ENCODE peak calls at places on chromosome 3, in four cellular contexts. Z, H, N and I are unnamed samples.
A peak's percentile ranks its signal among the peaks of the same experiment; 100 is the strongest.

GRCh38 chr3:42115223-42115622 is 24.1 kb downstream of the TRAK1 start:
- DNase-seq in Z (no peak), H (no peak), N (no peak), I (peak; percentile 72)

GRCh38 chr3:131386429-131386926 is 4.9 kb downstream of the NUDT16 start:
- DNase-seq in Z (no peak), H (no peak), N (no peak), I (peak; percentile 63)

GRCh38 chr3:1987983-1988382 is 110.7 kb upstream of the CNTN4 start:
- DNase-seq in Z (peak; percentile 3), H (no peak), N (no peak), I (no peak)

GRCh38 chr3:159169828-159170227 is 368.0 kb downstream of the MFSD1 start:
- DNase-seq in Z (no peak), H (no peak), N (no peak), I (no peak)

GRCh38 chr3:86547697-86548096 is 443.3 kb downstream of the VGLL3 start:
- DNase-seq in Z (no peak), H (no peak), N (no peak), I (no peak)

GRCh38 chr3:131216801-131217200 is 164.8 kb upstream of the NUDT16 start:
- DNase-seq in Z (no peak), H (peak; percentile 70), N (no peak), I (peak; percentile 66)

GRCh38 chr3:71305246-71306206 is 278.0 kb downstream of the FOXP1 start:
- DNase-seq in Z (no peak), H (no peak), N (peak; percentile 39), I (peak; percentile 48)

GRCh38 chr3:131480116-131480515 is 22.7 kb downstream of the MRPL3 start:
- DNase-seq in Z (no peak), H (no peak), N (no peak), I (no peak)

GRCh38 chr3:39447637-39448483 is 19.6 kb upstream of the MOBP start:
- DNase-seq in Z (peak; percentile 79), H (peak; percentile 62), N (peak; percentile 82), I (no peak)

GRCh38 chr3:73212683-73213082 is 151.2 kb downstream of the EBLN2 start:
- DNase-seq in Z (no peak), H (no peak), N (no peak), I (no peak)

GRCh38 chr3:100810671-100811070 is 101.4 kb downstream of the TFG start:
- DNase-seq in Z (no peak), H (no peak), N (no peak), I (no peak)

GRCh38 chr3:15023719-15024118 is 41.4 kb downstream of the MRPS25 start:
- DNase-seq in Z (no peak), H (no peak), N (no peak), I (no peak)

GRCh38 chr3:107458871-107459270 is 63.9 kb upstream of the BBX start:
- DNase-seq in Z (no peak), H (no peak), N (no peak), I (no peak)

GRCh38 chr3:182212479-182213076 is 500.9 kb downstream of the SOX2 start:
- DNase-seq in Z (no peak), H (peak; percentile 82), N (peak; percentile 99), I (no peak)

GRCh38 chr3:155232605-155233004 is 60.9 kb downstream of the STRIT1 start:
- DNase-seq in Z (peak; percentile 14), H (peak; percentile 22), N (peak; percentile 65), I (peak; percentile 69)

GRCh38 chr3:124363451-124363850 is 366.8 kb upstream of the UMPS start:
- DNase-seq in Z (no peak), H (peak; percentile 27), N (peak; percentile 44), I (no peak)

GRCh38 chr3:159781867-159782266 is 206.8 kb upstream of the IL12A start:
- DNase-seq in Z (no peak), H (no peak), N (no peak), I (no peak)

GRCh38 chr3:172577962-172578560 is 54.8 kb upstream of the TNFSF10 start:
- DNase-seq in Z (no peak), H (no peak), N (no peak), I (no peak)

GRCh38 chr3:149373235-149374125 is 4.0 kb downstream of the TM4SF1 start:
- DNase-seq in Z (no peak), H (no peak), N (no peak), I (no peak)

GRCh38 chr3:15894382-15894781 is 96.6 kb upstream of the ANKRD28 start:
- DNase-seq in Z (no peak), H (no peak), N (no peak), I (no peak)

GRCh38 chr3:86245360-86245759 is 745.6 kb downstream of the VGLL3 start:
- DNase-seq in Z (no peak), H (no peak), N (peak; percentile 23), I (no peak)

GRCh38 chr3:122101646-122102045 is 46.5 kb downstream of the CD86 start:
- DNase-seq in Z (peak; percentile 89), H (no peak), N (peak; percentile 82), I (no peak)

GRCh38 chr3:100715176-100715575 is 5.9 kb downstream of the TFG start:
- DNase-seq in Z (no peak), H (no peak), N (no peak), I (no peak)

GRCh38 chr3:49015765-49016164 is 2.6 kb downstream of the DALRD3 start:
- DNase-seq in Z (no peak), H (no peak), N (no peak), I (no peak)

GRCh38 chr3:173653781-173654180 is 256.2 kb downstream of the NLGN1 start:
- DNase-seq in Z (no peak), H (no peak), N (peak; percentile 26), I (no peak)

GRCh38 chr3:151395806-151396205 is 11.3 kb upstream of the P2RY12 start:
- DNase-seq in Z (no peak), H (no peak), N (no peak), I (no peak)

GRCh38 chr3:69353492-69353891 is 32.4 kb downstream of the FRMD4B start:
- DNase-seq in Z (peak; percentile 53), H (no peak), N (no peak), I (peak; percentile 61)

GRCh38 chr3:172244011-172244410 is 204.2 kb downstream of the GHSR start:
- DNase-seq in Z (no peak), H (no peak), N (no peak), I (no peak)

GRCh38 chr3:79490165-79491028 is 277.4 kb downstream of the ROBO1 start:
- DNase-seq in Z (no peak), H (no peak), N (no peak), I (no peak)

GRCh38 chr3:12227833-12228232 is 61.0 kb upstream of the PPARG start:
- DNase-seq in Z (no peak), H (no peak), N (no peak), I (no peak)

GRCh38 chr3:184479426-184480126 is 82.0 kb upstream of the EPHB3 start:
- DNase-seq in Z (no peak), H (no peak), N (no peak), I (no peak)

GRCh38 chr3:49554639-49555265 is 475 bp downstream of the BSN start:
- DNase-seq in Z (no peak), H (no peak), N (peak; percentile 8), I (peak; percentile 61)

GRCh38 chr3:128991355-128991895 is 2.5 kb downstream of the CFAP92 start:
- DNase-seq in Z (no peak), H (no peak), N (no peak), I (no peak)

GRCh38 chr3:170765419-170766078 is 104.4 kb downstream of the RPL22L1 start:
- DNase-seq in Z (no peak), H (no peak), N (no peak), I (no peak)

GRCh38 chr3:37935756-37936666 is 54.6 kb upstream of the VILL start:
- DNase-seq in Z (no peak), H (peak; percentile 23), N (no peak), I (no peak)